ENCODE peak calls at places on chromosomes 7 and 10, in seven cellular contexts. R is cardiac muscle cell, J is AG20443, F is psoas muscle, H is cardiac septum, B is H7, O is T-cell. W is an unnamed sample.

GRCh38 chr10:71326464-71326881 is 7.4 kb downstream of the SLC29A3 start:
- DNase-seq in F (no peak), O (no peak), B (no peak), J (no peak), R (no peak), H (no peak), W (no peak)

GRCh38 chr7:25391295-25391861 is 163.1 kb upstream of the NPVF start:
- DNase-seq in R (peak; percentile 62), J (peak; percentile 36), H (no peak), B (no peak), F (no peak), O (no peak), W (no peak)

GRCh38 chr7:129969881-129970446 is 17.2 kb upstream of the UBE2H start:
- DNase-seq in O (no peak), H (no peak), R (peak; percentile 81), J (peak; percentile 59), F (no peak), B (no peak), W (peak; percentile 19)

GRCh38 chr10:12902135-12902572 is 99.4 kb downstream of the CCDC3 start:
- DNase-seq in H (no peak), J (peak; percentile 76), R (peak; percentile 79), F (no peak), B (peak; percentile 87), O (peak; percentile 20), W (no peak)

GRCh38 chr10:44306147-44306710 is 78.7 kb downstream of the CXCL12 start:
- DNase-seq in R (peak; percentile 69), J (peak; percentile 79), B (no peak), O (no peak), H (no peak), F (no peak), W (no peak)

GRCh38 chr7:41149576-41149975 is 553.3 kb downstream of the INHBA start:
- DNase-seq in H (no peak), O (no peak), F (no peak), R (no peak), B (no peak), J (no peak), W (peak; percentile 67)

GRCh38 chr7:20839196-20839735 is 52.6 kb upstream of the SP8 start:
- DNase-seq in J (no peak), F (no peak), O (no peak), B (no peak), H (no peak), R (no peak), W (no peak)

GRCh38 chr10:105540381-105540780 is 899.3 kb downstream of the SORCS3 start:
- DNase-seq in F (no peak), R (no peak), O (no peak), B (no peak), H (no peak), J (no peak), W (no peak)

GRCh38 chr10:48207853-48208252 is 66.6 kb downstream of the FRMPD2 start:
- DNase-seq in H (no peak), R (no peak), F (no peak), B (no peak), J (no peak), O (no peak), W (no peak)

GRCh38 chr7:19754521-19755116 is 18.8 kb downstream of the TMEM196 start:
- DNase-seq in B (peak; percentile 5), J (peak; percentile 10), R (peak; percentile 65), F (no peak), H (no peak), O (no peak), W (no peak)

GRCh38 chr10:117539903-117540639 is 2.5 kb upstream of the EMX2 start:
- DNase-seq in B (no peak), H (no peak), J (no peak), R (no peak), O (no peak), F (no peak), W (no peak)

GRCh38 chr7:80851896-80852476 is 66.9 kb downstream of the SEMA3C start:
- DNase-seq in H (no peak), F (no peak), R (peak; percentile 46), B (no peak), O (no peak), J (peak; percentile 18), W (no peak)

GRCh38 chr10:129933456-129934092 is 30.5 kb downstream of the EBF3 start:
- DNase-seq in R (no peak), B (no peak), F (no peak), J (no peak), O (no peak), H (peak; percentile 63), W (peak; percentile 56)

GRCh38 chr10:31587691-31588090 is 268.7 kb downstream of the ZEB1 start:
- DNase-seq in B (no peak), R (no peak), F (no peak), H (no peak), J (no peak), O (no peak), W (no peak)

GRCh38 chr10:13808556-13809391 is 222.0 kb downstream of the PRPF18 start:
- DNase-seq in H (no peak), R (no peak), F (no peak), O (no peak), J (no peak), B (no peak), W (no peak)

GRCh38 chr7:5198741-5199140 is 8.7 kb downstream of the WIPI2 start:
- DNase-seq in J (no peak), H (no peak), F (no peak), B (no peak), R (no peak), O (no peak), W (peak; percentile 19)

GRCh38 chr10:21675157-21675796 is 141.2 kb downstream of the MLLT10 start:
- DNase-seq in R (peak; percentile 53), B (peak; percentile 5), J (peak; percentile 48), O (peak; percentile 26), H (no peak), F (no peak), W (no peak)

GRCh38 chr10:6928531-6929080 is 348.5 kb upstream of the PRKCQ start:
- DNase-seq in R (no peak), J (no peak), F (no peak), O (no peak), H (no peak), B (no peak), W (no peak)

GRCh38 chr10:70461397-70462348 is 16.9 kb upstream of the PALD1 start:
- DNase-seq in O (peak; percentile 49), B (peak; percentile 91), F (peak; percentile 49), H (no peak), R (peak; percentile 63), J (peak; percentile 79), W (no peak)

GRCh38 chr10:108735380-108735779 is 1187.9 kb downstream of the XPNPEP1 start:
- DNase-seq in F (no peak), H (no peak), J (no peak), O (no peak), R (peak; percentile 33), B (no peak), W (no peak)

GRCh38 chr7:142892941-142893340 is 7.4 kb upstream of the TRPV6 start:
- DNase-seq in R (no peak), B (no peak), F (no peak), O (no peak), H (no peak), J (no peak), W (no peak)

GRCh38 chr7:149462101-149462520 is 1.2 kb upstream of the ZNF777 start:
- DNase-seq in B (no peak), R (no peak), O (no peak), H (no peak), F (no peak), J (no peak), W (no peak)

GRCh38 chr10:113007343-113007771 is 57.3 kb downstream of the TCF7L2 start:
- DNase-seq in B (no peak), O (peak; percentile 19), R (no peak), F (no peak), H (no peak), J (no peak), W (no peak)

GRCh38 chr10:31977440-31978157 is 49.0 kb upstream of the ARHGAP12 start:
- DNase-seq in F (no peak), J (peak; percentile 45), H (no peak), B (no peak), O (no peak), R (peak; percentile 59), W (no peak)

GRCh38 chr7:155914341-155914740 is 102.1 kb upstream of the SHH start:
- DNase-seq in H (no peak), F (no peak), R (no peak), O (no peak), B (no peak), J (no peak), W (peak; percentile 59)

GRCh38 chr10:110153396-110153795 is 54.0 kb upstream of the MXI1 start:
- DNase-seq in R (no peak), F (no peak), B (peak; percentile 61), O (no peak), H (no peak), J (no peak), W (peak; percentile 68)

GRCh38 chr10:209357-209756 is 74.1 kb downstream of the ZMYND11 start:
- DNase-seq in F (no peak), O (no peak), B (no peak), J (no peak), R (peak; percentile 25), H (no peak), W (no peak)

GRCh38 chr7:70259497-70259896 is 661.2 kb downstream of the AUTS2 start:
- DNase-seq in H (no peak), F (peak; percentile 15), J (peak; percentile 58), R (peak; percentile 10), O (no peak), B (no peak), W (no peak)